ENCODE peak calls at places on chromosomes 4 and X, in six cellular contexts. X is ACHN; E is HT1080; W is CD4-positive, alpha-beta T cell; T is glutamatergic neuron; I is COR-L47. C is an unnamed sample.

GRCh38 chr4:33696066-33696465 is 2548.2 kb downstream of the ARAP2 start:
- DNase-seq in X (no peak), E (no peak), W (no peak), T (no peak), I (no peak), C (no peak)

GRCh38 chr4:93063325-93063724 is 759.6 kb downstream of the GRID2 start:
- DNase-seq in X (no peak), E (no peak), W (no peak), T (no peak), I (no peak), C (no peak)

GRCh38 chr4:184924516-184924915 is 93.8 kb upstream of the HELT start:
- DNase-seq in X (no peak), E (no peak), W (no peak), T (no peak), I (no peak), C (no peak)

GRCh38 chrX:113429011-113429410 is 588.4 kb upstream of the AMOT start:
- DNase-seq in X (no peak), E (no peak), W (no peak), T (no peak), I (no peak), C (no peak)

GRCh38 chr4:181637186-181638105 is 605.8 kb upstream of the TENM3 start:
- DNase-seq in X (no peak), E (no peak), W (no peak), T (no peak), I (no peak), C (no peak)

GRCh38 chrX:8921615-8922014 is 112.3 kb downstream of the FAM9B start:
- DNase-seq in X (no peak), E (no peak), W (no peak), T (no peak), I (no peak), C (no peak)

GRCh38 chr4:66123195-66123594 is 452.9 kb upstream of the EPHA5 start:
- DNase-seq in X (no peak), E (no peak), W (no peak), T (no peak), I (no peak), C (no peak)

GRCh38 chr4:95267081-95267480 is 281.7 kb downstream of the UNC5C start:
- DNase-seq in X (peak), E (peak), W (no peak), T (no peak), I (no peak), C (no peak)

GRCh38 chr4:14221176-14221575 is 593.7 kb upstream of the BOD1L1 start:
- DNase-seq in X (no peak), E (peak), W (no peak), T (no peak), I (no peak), C (no peak)

GRCh38 chr4:26208237-26208985 is 112.4 kb upstream of the RBPJ start:
- DNase-seq in X (no peak), E (no peak), W (no peak), T (no peak), I (no peak), C (no peak)

GRCh38 chr4:36551697-36552214 is 270.3 kb downstream of the DTHD1 start:
- DNase-seq in X (no peak), E (peak), W (no peak), T (no peak), I (no peak), C (no peak)

C was measured in activated CD8-positive, alpha-beta T cell treated with anti-CD3 and anti-CD28 coated beads, Interleukin-2, amount 10 ng/mL, durations not matched to agents 7 days and 5 days.